ENCODE peak calls at places on chromosome 3, in five cellular contexts. G is BJ, T is WERI-Rb-1, O is dorsolateral prefrontal cortex, V is adipocyte. Y is an unnamed sample. For H3K27me3, the result is how much of the 10 kb centered on the place peaks cover.

GRCh38 chr3:101070260-101071121 is 77.3 kb upstream of the ABI3BP start:
- DNase-seq in G (no peak), T (peak), O (no peak), V (no peak), Y (peak)

GRCh38 chr3:129559565-129560079 is 16.6 kb downstream of the H1-8 start:
- DNase-seq in G (no peak), T (no peak), O (no peak), V (no peak), Y (no peak)

GRCh38 chr3:116391296-116392201 is 53.7 kb downstream of the LSAMP start:
- DNase-seq in G (no peak), T (no peak), O (no peak), V (no peak), Y (no peak)

GRCh38 chr3:24502690-24503089 is 8.0 kb upstream of the THRB start:
- DNase-seq in G (no peak), T (no peak), O (no peak), V (no peak), Y (no peak)

GRCh38 chr3:168933614-168934013 is 729.9 kb downstream of the MECOM start:
- DNase-seq in G (peak), T (no peak), O (no peak), V (peak), Y (no peak)

GRCh38 chr3:195751584-195751983 is 30.8 kb downstream of the MUC20 start:
- DNase-seq in G (no peak), T (no peak), O (no peak), V (no peak), Y (no peak)

GRCh38 chr3:191263850-191264249 is 64.8 kb downstream of the OSTN start:
- DNase-seq in G (no peak), T (no peak), O (no peak), V (no peak), Y (no peak)

GRCh38 chr3:15667484-15667883 is 65.9 kb downstream of the BTD start:
- DNase-seq in G (no peak), T (no peak), O (no peak), V (no peak), Y (no peak)

GRCh38 chr3:23723930-23724329 is 81.8 kb upstream of the UBE2E1 start:
- DNase-seq in G (no peak), T (no peak), O (no peak), V (no peak), Y (no peak)

GRCh38 chr3:97559398-97559797 is 205.2 kb upstream of the ARL6 start:
- DNase-seq in G (no peak), T (no peak), O (no peak), V (no peak), Y (no peak)

GRCh38 chr3:24336101-24336500 is 158.5 kb downstream of the THRB start:
- DNase-seq in G (no peak), T (no peak), O (no peak), V (no peak), Y (no peak)

GRCh38 chr3:171606151-171606751 is 146.0 kb upstream of the TNIK start:
- DNase-seq in G (no peak), T (no peak), O (no peak), V (no peak), Y (no peak)

GRCh38 chr3:192892981-192893827 is 24.5 kb downstream of the MB21D2 start:
- DNase-seq in G (no peak), T (no peak), O (no peak), V (no peak), Y (no peak)

GRCh38 chr3:174332413-174332812 is 526.7 kb upstream of the NAALADL2 start:
- DNase-seq in G (no peak), T (no peak), O (no peak), V (no peak), Y (no peak)

GRCh38 chr3:4766716-4767499 is 212.3 kb upstream of the BHLHE40 start:
- DNase-seq in G (no peak), T (no peak), O (no peak), V (no peak), Y (no peak)

GRCh38 chr3:116029286-116029685 is 406.0 kb downstream of the GAP43 start:
- DNase-seq in G (no peak), T (no peak), O (no peak), V (no peak), Y (no peak)

GRCh38 chr3:153599685-153600084 is 437.7 kb downstream of the RAP2B start:
- DNase-seq in G (peak), T (no peak), O (no peak), V (peak), Y (no peak)

GRCh38 chr3:190205739-190206138 is 85.0 kb upstream of the P3H2 start:
- DNase-seq in G (no peak), T (no peak), O (no peak), V (peak), Y (no peak)

GRCh38 chr3:25478358-25478757 is 50.3 kb downstream of the RARB start:
- DNase-seq in G (no peak), T (no peak), O (no peak), V (no peak), Y (no peak)

GRCh38 chr3:84960581-84960980 is 1.8 kb downstream of the CADM2 start:
- DNase-seq in G (no peak), T (no peak), O (peak), V (no peak), Y (no peak)

GRCh38 chr3:84959470-84960380 is 936 bp downstream of the CADM2 start:
- DNase-seq in G (no peak), T (peak), O (peak), V (no peak), Y (peak)

GRCh38 chr3:84961492-84962255 is 2.9 kb downstream of the CADM2 start:
- DNase-seq in G (no peak), T (peak), O (peak), V (no peak), Y (no peak)

GRCh38 chr3:84960994-84961393 is 2.2 kb downstream of the CADM2 start:
- DNase-seq in G (no peak), T (no peak), O (peak), V (no peak), Y (no peak)

DNA sequence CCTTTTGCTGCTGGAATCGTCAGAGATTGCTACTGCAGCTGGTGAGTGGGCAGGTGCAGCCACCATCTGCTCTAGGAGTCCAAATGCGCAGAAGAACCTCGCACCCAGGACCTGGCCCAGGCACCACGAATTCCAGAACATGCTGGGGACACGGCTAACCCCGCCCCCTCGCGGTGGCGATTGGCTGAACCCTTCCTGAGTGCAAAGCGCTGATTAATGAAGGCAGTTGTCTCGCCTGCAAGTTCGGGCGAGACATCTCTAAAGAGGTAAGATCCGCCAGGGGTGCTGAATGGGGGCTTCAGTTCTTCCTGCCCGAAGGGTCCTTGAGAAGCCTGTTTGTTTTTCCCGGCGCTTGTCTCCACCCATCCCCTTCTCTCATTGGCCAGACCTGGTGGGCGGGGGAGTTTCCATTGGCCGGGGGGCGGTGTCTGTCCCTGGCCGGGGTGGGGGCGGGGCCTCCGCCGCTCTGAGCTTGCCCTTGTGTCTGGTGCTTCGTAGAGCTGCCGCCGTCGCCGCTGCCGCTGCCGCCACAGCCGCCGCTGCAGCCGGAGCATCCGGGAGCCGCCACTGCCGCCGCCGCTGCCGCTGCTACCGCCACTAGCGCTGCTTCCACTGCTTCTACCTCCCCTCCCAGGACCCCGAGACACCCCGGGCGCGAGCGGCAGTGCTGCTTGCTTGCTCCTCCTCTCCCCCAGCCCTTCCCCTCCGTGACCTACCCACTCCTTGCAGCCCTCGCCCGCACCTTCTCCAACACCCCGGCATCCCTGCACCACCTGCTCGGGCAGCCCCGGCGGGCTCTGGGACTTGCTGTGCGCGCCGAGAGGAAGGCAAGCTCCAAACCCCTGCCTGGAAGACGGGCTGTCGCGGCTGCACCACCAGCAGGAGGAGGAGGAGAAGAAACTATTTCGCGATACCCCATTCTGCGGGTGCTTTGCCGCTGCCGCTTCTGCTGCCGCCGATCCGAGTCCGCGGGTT is at the start of gene CADM2:
- DNase-seq in G (peak), T (peak), O (peak), V (peak), Y (peak)
- H3K27me3 ChIP-seq in G (under half), T (under half), O (under half), V (under half), Y (under half)

GRCh38 chr3:12004741-12005513 is 739 bp downstream of the SYN2 start:
- DNase-seq in G (no peak), T (peak), O (no peak), V (no peak), Y (peak)

GRCh38 chr3:12002912-12003311 is 1.3 kb upstream of the SYN2 start:
- DNase-seq in G (no peak), T (no peak), O (no peak), V (no peak), Y (no peak)

GRCh38 chr3:12005951-12006625 is 1.9 kb downstream of the SYN2 start:
- DNase-seq in G (no peak), T (no peak), O (no peak), V (no peak), Y (no peak)
- H3K27me3 ChIP-seq in G (under half), T (under half), O (under half), V (under half), Y (half or more)

DNA sequence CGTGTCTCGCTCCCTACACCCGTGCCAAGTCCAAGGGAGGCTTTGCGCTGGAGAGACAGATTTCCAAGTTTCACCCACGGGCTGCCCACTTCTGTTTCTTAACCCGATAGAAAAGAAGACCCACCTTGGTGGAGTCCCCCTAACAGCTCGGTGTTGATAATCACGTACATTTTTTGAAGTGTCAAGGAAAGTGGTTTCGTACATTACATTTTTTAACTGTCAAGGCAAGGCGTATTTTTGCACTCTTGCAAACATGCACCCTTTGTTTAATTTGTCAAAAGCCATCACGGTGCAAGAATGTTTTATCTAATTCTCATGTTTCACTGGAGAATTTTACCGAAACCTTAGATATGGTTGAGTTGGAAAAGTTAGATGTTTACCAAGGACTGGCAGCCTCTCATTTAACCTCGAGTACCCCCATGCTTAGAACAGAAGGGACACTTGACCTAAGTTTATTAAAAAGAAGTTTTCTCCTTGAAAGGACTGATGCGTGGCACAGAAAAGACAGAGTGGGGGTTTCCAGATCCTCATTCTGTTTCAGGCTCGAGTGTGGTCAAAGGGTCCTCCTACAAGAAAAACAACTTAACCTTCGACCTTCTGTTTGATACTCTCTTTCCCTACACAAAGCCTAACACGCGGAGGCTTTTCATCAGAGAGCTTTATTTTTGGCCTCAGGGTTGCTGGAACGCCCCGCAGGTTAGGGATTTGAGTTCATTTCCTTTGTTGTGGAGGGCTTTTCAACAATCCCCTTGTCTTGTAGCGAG is 882 bp downstream of the GXYLT2 start:
- DNase-seq in G (no peak), T (peak), O (no peak), V (peak), Y (peak)
- H3K27me3 ChIP-seq in G (under half), T (under half), O (under half), V (under half), Y (under half)

DNA sequence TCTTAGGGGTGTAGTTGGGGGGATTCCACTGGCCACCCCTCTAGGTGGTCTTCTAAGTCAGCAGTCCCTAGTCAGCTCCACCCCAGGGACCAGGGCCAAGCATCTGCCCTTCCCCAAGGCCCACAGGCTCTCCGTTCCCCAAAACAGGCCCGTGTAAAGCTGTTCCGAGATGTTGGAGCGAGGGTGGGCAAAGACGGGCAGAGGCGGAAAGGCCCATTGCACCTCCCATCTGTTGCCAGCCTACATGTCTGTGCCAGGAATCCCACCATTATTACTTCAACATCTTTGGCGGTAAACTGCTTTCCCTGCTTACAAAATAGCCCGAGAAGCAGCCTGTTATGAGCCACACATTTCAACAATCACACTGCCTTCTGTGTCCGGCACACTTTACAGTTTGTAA is 1.9 kb upstream of the ATP2B2 start:
- DNase-seq in G (no peak), T (no peak), O (no peak), V (no peak), Y (no peak)
- H3K27me3 ChIP-seq in G (under half), T (under half), O (under half), V (half or more), Y (under half)

GRCh38 chr3:27717200-27717852 is 4.8 kb downstream of the EOMES start:
- DNase-seq in G (no peak), T (no peak), O (no peak), V (no peak), Y (no peak)
- H3K27me3 ChIP-seq in G (half or more), T (half or more), O (half or more), V (under half), Y (half or more)

DNA sequence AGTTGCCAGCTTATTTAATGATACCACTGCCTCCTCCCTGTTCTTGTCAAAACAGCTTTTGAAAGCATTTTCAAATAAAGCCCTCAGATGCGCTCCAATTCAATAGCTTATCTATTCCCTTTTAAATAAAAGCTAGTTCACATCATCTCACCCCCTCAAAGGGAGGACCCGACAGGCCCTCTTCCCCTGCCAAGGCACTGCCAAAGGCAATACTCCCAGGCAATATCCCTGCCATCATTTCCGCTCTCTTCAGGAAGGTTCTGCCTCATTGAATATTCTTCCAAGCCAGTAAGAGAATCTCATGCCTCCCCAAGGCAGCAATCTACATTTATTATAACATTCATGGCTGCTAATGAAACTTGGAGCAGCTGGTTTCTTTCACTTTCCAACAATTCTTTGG is 96.5 kb downstream of the FHIT start:
- DNase-seq in G (no peak), T (no peak), O (no peak), V (no peak), Y (no peak)
- H3K27me3 ChIP-seq in G (under half), T (under half), O (under half), V (under half), Y (under half)

DNA sequence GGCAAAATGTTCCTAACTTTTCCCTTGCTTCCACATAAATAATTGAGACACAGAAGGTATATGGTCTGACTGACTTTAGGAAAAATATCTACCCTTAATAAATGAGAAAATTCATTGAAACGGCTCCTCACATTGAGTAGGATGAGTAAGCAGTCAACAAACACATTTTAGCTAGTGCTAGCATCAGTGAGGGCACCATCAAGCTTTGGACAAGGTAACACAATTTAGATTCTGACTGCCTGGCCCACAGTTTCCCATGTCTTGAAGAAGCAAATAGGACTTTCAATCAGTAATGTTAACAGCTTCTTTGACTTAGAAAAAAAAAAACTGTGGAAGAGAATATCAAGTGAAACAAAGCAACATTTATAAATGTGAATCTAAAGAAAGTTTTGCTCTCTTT is 70.1 kb upstream of the MBNL1 start:
- DNase-seq in G (no peak), T (no peak), O (no peak), V (no peak), Y (no peak)
- H3K27me3 ChIP-seq in G (under half), T (under half), O (under half), V (under half), Y (under half)

GRCh38 chr3:39502838-39503145 is 35.3 kb downstream of the MOBP start:
- DNase-seq in G (no peak), T (no peak), O (no peak), V (no peak), Y (no peak)

GRCh38 chr3:39501059-39501458 is 33.6 kb downstream of the MOBP start:
- DNase-seq in G (no peak), T (no peak), O (no peak), V (no peak), Y (no peak)

GRCh38 chr3:39506863-39507262 is 39.4 kb downstream of the MOBP start:
- DNase-seq in G (no peak), T (no peak), O (no peak), V (no peak), Y (no peak)

GRCh38 chr3:39501982-39502837 is 34.7 kb downstream of the MOBP start:
- DNase-seq in G (no peak), T (no peak), O (no peak), V (no peak), Y (no peak)

GRCh38 chr3:39505866-39506738 is 38.6 kb downstream of the MOBP start:
- DNase-seq in G (no peak), T (no peak), O (no peak), V (no peak), Y (no peak)
- H3K27me3 ChIP-seq in G (under half), T (under half), O (under half), V (under half), Y (under half)

Y was measured in neuronal stem cell.